ENCODE peak calls at places on chromosomes 13 and 19, in nine cellular contexts. O is hepatocyte, V is spleen, K is dorsolateral prefrontal cortex, W is stomach, E is K562, C is breast epithelium, R is ovary, U is left lung. I is an unnamed sample. For H3K27me3, the result is how much of the 10 kb centered on the place peaks cover.

GRCh38 chr19:46859637-46860124 is 1.1 kb upstream of the ARHGAP35 start:
- DNase-seq in O (peak), V (no peak), K (no peak), W (peak), E (peak), C (no peak), R (peak), U (no peak), I (no peak)

GRCh38 chr13:44703371-44703770 is 127.2 kb upstream of the TSC22D1 start:
- DNase-seq in O (peak), V (no peak), K (no peak), W (no peak), E (no peak), C (no peak), R (no peak), U (no peak), I (peak)

GRCh38 chr13:105153626-105154025 is 1381.8 kb downstream of the EFNB2 start:
- DNase-seq in O (no peak), V (no peak), K (no peak), W (no peak), E (no peak), C (no peak), R (no peak), U (no peak), I (no peak)

GRCh38 chr13:113074876-113075275 is 30.7 kb upstream of the F7 start:
- DNase-seq in O (no peak), V (peak), K (no peak), W (no peak), E (no peak), C (no peak), R (no peak), U (peak), I (no peak)

GRCh38 chr19:6856749-6857372 is 30.5 kb upstream of the ADGRE1 start:
- DNase-seq in O (no peak), V (peak), K (no peak), W (no peak), E (no peak), C (no peak), R (no peak), U (peak), I (no peak)

GRCh38 chr19:44712864-44713515 is 14.0 kb downstream of the CEACAM16 start:
- DNase-seq in O (no peak), V (no peak), K (no peak), W (no peak), E (no peak), C (no peak), R (no peak), U (no peak), I (no peak)

GRCh38 chr19:55418185-55418584 is 10.6 kb upstream of the UBE2S start:
- DNase-seq in O (peak), V (no peak), K (peak), W (peak), E (peak), C (peak), R (no peak), U (no peak), I (peak)

GRCh38 chr13:95530178-95530577 is 22.3 kb upstream of the CLDN10 start:
- DNase-seq in O (no peak), V (no peak), K (no peak), W (no peak), E (no peak), C (no peak), R (no peak), U (no peak), I (no peak)

GRCh38 chr19:50570997-50571396 is 2.8 kb upstream of the LRRC4B start:
- DNase-seq in O (no peak), V (no peak), K (no peak), W (no peak), E (no peak), C (no peak), R (no peak), U (peak), I (no peak)

GRCh38 chr13:45393941-45394570 is 24.1 kb downstream of the SLC25A30 start:
- DNase-seq in O (peak), V (no peak), K (peak), W (peak), E (peak), C (peak), R (no peak), U (no peak), I (peak)

GRCh38 chr13:43698009-43698408 is 88.8 kb downstream of the ENOX1 start:
- DNase-seq in O (no peak), V (no peak), K (no peak), W (no peak), E (no peak), C (no peak), R (no peak), U (no peak), I (no peak)

GRCh38 chr19:12773571-12773970 is 1.8 kb downstream of the HOOK2 start:
- DNase-seq in O (no peak), V (no peak), K (no peak), W (no peak), E (no peak), C (no peak), R (no peak), U (no peak), I (no peak)

GRCh38 chr19:10766681-10767201 is 48.9 kb downstream of the DNM2 start:
- DNase-seq in O (no peak), V (no peak), K (peak), W (peak), E (no peak), C (no peak), R (no peak), U (no peak), I (peak)

GRCh38 chr19:2810141-2811091 is 9.3 kb upstream of the ZNF554 start:
- DNase-seq in O (no peak), V (no peak), K (no peak), W (no peak), E (no peak), C (no peak), R (no peak), U (peak), I (no peak)

GRCh38 chr19:40414536-40415535 is 1.7 kb upstream of the PRX start:
- DNase-seq in O (no peak), V (no peak), K (no peak), W (no peak), E (no peak), C (no peak), R (no peak), U (peak), I (no peak)

GRCh38 chr13:107138468-107138867 is 570.5 kb upstream of the ARGLU1 start:
- DNase-seq in O (no peak), V (no peak), K (no peak), W (no peak), E (no peak), C (no peak), R (no peak), U (no peak), I (no peak)

GRCh38 chr13:107138987-107139386 is 571.0 kb upstream of the ARGLU1 start:
- DNase-seq in O (no peak), V (no peak), K (no peak), W (no peak), E (no peak), C (no peak), R (no peak), U (no peak), I (no peak)

GRCh38 chr13:107141767-107142166 is 573.8 kb upstream of the ARGLU1 start:
- DNase-seq in O (no peak), V (no peak), K (no peak), W (no peak), E (no peak), C (no peak), R (no peak), U (no peak), I (no peak)

GRCh38 chr13:107144432-107144831 is 576.5 kb upstream of the ARGLU1 start:
- DNase-seq in O (no peak), V (no peak), K (no peak), W (no peak), E (no peak), C (no peak), R (no peak), U (no peak), I (peak)
- TF ChIP-seq CTCF in O (peak), V (no peak), K (peak), W (no peak), E (no peak), C (no peak), R (no peak), U (no peak), I (no peak)

DNA sequence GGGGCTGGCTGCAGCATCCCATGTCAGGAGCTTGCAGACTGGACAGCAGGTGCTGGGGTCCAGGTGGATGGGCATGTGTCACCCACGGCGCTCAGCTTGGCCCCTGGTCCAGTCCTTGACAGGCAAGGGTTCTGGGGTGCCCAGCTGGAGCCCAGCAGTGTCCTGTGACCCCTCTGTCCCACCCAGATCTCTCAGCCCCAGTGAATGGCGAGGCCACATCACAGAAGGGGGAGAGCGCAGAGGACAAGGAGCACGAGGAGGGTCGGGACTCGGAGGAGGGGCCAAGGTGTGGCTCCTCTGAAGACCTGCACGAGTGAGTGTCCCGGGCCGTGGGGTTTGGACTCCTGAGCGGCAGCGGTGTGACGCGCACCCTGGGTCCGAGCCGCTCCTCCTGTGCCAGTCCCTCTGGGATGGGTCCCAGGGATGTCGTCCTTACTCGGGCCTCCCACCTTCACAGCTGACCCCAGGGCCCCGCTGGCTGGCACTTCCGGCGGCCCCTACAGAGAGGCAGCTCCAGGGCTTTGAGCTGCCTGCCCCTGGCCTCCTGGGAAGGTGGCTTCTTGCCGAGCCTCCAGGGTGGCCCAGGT is 17.2 kb downstream of the PLIN4 start:
- DNase-seq in O (no peak), V (no peak), K (no peak), W (no peak), E (no peak), C (no peak), R (no peak), U (no peak), I (no peak)
- H3K27ac ChIP-seq in O (no peak), V (no peak), K (no peak), W (no peak), E (no peak), C (no peak), R (no peak), U (no peak), I (no peak)

GRCh38 chr19:17532116-17532515 is 20.7 kb downstream of the PGLS start:
- DNase-seq in O (no peak), V (no peak), K (no peak), W (no peak), E (no peak), C (no peak), R (no peak), U (no peak), I (no peak)
- H3K27me3 ChIP-seq in O (under half), V (under half), K (under half), W (under half), E (under half), C (under half), R (under half), U (under half), I (under half)

GRCh38 chr13:27338207-27338606 is 67.6 kb downstream of the RASL11A start:
- DNase-seq in O (no peak), V (no peak), K (no peak), W (no peak), E (no peak), C (no peak), R (no peak), U (no peak), I (no peak)

GRCh38 chr13:27341616-27342015 is 71.0 kb downstream of the RASL11A start:
- DNase-seq in O (no peak), V (no peak), K (no peak), W (no peak), E (no peak), C (no peak), R (no peak), U (no peak), I (no peak)

GRCh38 chr13:27338816-27339215 is 68.2 kb downstream of the RASL11A start:
- DNase-seq in O (no peak), V (no peak), K (no peak), W (no peak), E (peak), C (no peak), R (no peak), U (no peak), I (peak)

GRCh38 chr13:27336005-27336673 is 65.5 kb downstream of the RASL11A start:
- DNase-seq in O (no peak), V (no peak), K (no peak), W (no peak), E (no peak), C (no peak), R (no peak), U (no peak), I (no peak)

GRCh38 chr13:27339299-27339698 is 68.7 kb downstream of the RASL11A start:
- DNase-seq in O (peak), V (no peak), K (no peak), W (peak), E (peak), C (no peak), R (no peak), U (no peak), I (peak)
- TF ChIP-seq CTCF in O (peak), V (no peak), K (peak), W (no peak), E (peak), C (no peak), R (no peak), U (peak), I (peak)

DNA sequence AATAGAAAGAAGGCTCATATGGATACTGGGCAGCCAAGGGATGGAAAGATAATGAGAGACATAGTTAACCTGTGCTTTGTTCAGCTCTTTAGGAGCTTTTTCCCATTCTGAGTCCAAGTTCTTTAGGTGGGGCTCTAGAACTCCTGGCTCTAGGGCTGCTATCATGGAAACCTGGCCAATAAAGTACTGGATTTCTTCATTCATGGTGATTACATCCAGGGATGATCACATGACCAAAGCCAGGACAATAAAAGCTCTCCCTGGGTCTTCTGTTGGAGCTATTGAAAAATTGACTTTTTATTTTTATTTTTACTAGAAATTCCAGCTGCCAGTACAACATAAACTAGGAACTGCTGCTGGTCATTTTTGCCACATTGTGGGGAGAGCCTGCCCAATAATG is 224.8 kb upstream of the STARD13 start:
- DNase-seq in O (no peak), V (no peak), K (no peak), W (no peak), E (no peak), C (no peak), R (no peak), U (no peak), I (no peak)
- H3K27ac ChIP-seq in O (no peak), V (peak), K (no peak), W (peak), E (no peak), C (peak), R (no peak), U (peak), I (no peak)

DNA sequence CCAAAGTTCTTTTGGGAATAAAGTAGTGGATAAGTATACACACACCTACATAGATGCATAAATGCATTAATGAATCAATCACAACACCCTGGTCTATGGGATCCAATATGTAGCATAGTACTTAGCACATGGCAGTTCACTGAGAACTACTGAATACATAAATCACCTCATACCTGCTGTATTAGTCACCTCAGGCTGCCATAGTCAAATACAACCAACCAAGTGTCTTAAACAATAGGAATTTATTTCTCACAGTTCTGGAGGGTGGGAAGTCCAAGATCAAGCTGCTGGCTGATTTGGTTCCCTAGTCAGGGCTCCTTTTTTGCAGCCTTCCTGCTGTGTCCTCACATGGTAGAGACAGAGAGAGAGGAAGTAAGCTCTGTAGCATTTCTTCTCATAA is 228.2 kb downstream of the NHLRC3 start:
- DNase-seq in O (no peak), V (no peak), K (no peak), W (no peak), E (no peak), C (no peak), R (no peak), U (no peak), I (no peak)
- H3K27me3 ChIP-seq in O (under half), V (under half), K (under half), W (under half), E (under half), C (under half), R (under half), U (under half), I (under half)

GRCh38 chr13:29369060-29369743 is 226.3 kb downstream of the SLC7A1 start:
- DNase-seq in O (peak), V (no peak), K (no peak), W (no peak), E (no peak), C (no peak), R (no peak), U (no peak), I (peak)
- TF ChIP-seq CTCF in O (peak), V (no peak), K (peak), W (peak), E (peak), C (no peak), R (no peak), U (peak), I (peak)

DNA sequence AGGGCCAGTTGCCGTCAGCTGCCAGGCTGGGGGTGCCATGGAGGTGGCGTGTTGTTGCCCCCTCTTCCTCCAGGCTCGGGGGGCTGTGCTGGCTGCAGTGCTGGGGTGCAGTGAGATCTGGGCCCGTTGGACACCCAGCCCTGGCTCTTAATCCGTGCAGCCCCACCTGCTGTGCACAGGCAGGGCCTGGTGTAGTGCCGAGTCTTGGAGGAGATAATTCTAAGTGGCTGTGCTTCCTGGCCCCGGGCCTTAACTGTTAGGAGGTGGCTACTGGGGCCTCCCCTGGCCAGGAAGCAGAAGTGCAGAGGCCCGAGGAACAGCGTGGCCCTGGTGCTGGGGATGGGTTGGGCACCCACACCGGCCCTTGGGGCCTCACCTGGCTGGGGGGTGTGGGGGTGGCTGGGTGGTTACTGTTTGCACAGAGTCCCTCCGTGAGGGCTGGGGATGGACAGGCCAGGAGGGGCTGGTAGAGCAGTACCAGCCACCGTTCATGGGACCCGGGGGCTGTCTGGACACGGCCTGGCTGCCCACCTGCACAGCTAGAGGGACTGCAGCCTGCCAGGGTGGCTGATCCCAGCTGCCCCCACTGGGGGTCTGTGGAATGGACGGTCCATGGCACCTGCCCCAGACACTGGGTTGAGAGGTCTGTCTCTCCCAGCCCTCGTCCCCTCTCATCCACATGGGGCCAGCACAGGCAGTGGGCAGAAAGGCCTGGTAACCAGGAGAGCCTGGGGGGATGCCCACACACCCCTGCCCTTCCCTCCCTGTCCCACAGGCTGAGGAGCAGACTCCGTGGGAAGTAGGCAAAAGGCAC is 3.3 kb downstream of the GPX4 start:
- DNase-seq in O (peak), V (peak), K (no peak), W (peak), E (peak), C (no peak), R (no peak), U (no peak), I (peak)
- H3K27ac ChIP-seq in O (no peak), V (peak), K (no peak), W (no peak), E (peak), C (peak), R (no peak), U (no peak), I (peak)

GRCh38 chr13:28401303-28402056 is 93.4 kb downstream of the FLT1 start:
- DNase-seq in O (no peak), V (no peak), K (no peak), W (no peak), E (no peak), C (no peak), R (no peak), U (no peak), I (no peak)

GRCh38 chr13:28394422-28394821 is 100.5 kb downstream of the FLT1 start:
- DNase-seq in O (no peak), V (no peak), K (no peak), W (no peak), E (no peak), C (no peak), R (no peak), U (no peak), I (no peak)

GRCh38 chr13:28392896-28393295 is 102.0 kb downstream of the FLT1 start:
- DNase-seq in O (no peak), V (no peak), K (no peak), W (no peak), E (no peak), C (no peak), R (no peak), U (no peak), I (no peak)

GRCh38 chr13:28392428-28392827 is 102.5 kb downstream of the FLT1 start:
- DNase-seq in O (no peak), V (no peak), K (no peak), W (no peak), E (no peak), C (no peak), R (no peak), U (no peak), I (no peak)

DNA sequence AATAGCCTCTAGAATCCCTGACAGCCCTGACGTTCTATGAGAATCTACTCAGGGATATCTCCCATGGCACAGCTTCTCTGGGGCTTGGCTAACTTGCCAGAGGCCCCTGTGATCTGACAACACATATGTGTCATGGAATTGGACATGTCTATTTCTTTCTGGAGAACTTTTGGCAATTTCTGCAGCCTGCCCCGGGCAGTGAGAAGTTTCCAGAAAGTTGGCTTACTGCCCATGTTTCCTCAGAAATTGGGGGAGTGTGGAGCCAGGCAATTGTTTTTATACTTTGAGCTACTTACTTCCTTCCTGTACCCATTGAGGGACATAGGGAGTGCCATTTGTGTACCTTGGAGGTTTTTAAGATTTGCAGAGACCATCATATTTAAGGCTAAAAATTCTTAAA is 98.9 kb downstream of the FLT1 start:
- DNase-seq in O (no peak), V (no peak), K (no peak), W (no peak), E (no peak), C (no peak), R (no peak), U (no peak), I (no peak)
- H3K27me3 ChIP-seq in O (under half), V (under half), K (under half), W (under half), E (under half), C (under half), R (under half), U (under half), I (under half)

GRCh38 chr19:38974599-38975213 is 836 bp downstream of the FBXO17 start:
- DNase-seq in O (peak), V (no peak), K (no peak), W (no peak), E (no peak), C (no peak), R (no peak), U (no peak), I (no peak)
- TF ChIP-seq CTCF in O (no peak), V (no peak), K (no peak), W (no peak), E (no peak), C (no peak), R (no peak), U (no peak), I (no peak)

I was measured in cardiac muscle cell.